ENCODE peak calls at places on chromosomes 3 and 15, in four cellular contexts. X, H, I and J are unnamed samples.

GRCh38 chr3:22269827-22270226 is 518.8 kb upstream of the ZNF385D start:
- DNase-seq in I (no peak), H (no peak), X (peak), J (no peak)

GRCh38 chr15:48318131-48318530 is 13.1 kb upstream of the DUT start:
- DNase-seq in H (no peak), X (no peak), I (no peak), J (no peak)

GRCh38 chr3:108006077-108006675 is 84.7 kb downstream of the CD47 start:
- DNase-seq in X (no peak), I (peak), H (peak), J (no peak)

GRCh38 chr3:174441588-174442316 is 417.4 kb upstream of the NAALADL2 start:
- DNase-seq in H (no peak), X (no peak), I (no peak), J (no peak)

GRCh38 chr3:9891072-9891622 is 737 bp downstream of the JAGN1 start:
- DNase-seq in H (no peak), X (no peak), I (no peak), J (no peak)

GRCh38 chr15:29183071-29183831 is 86.4 kb downstream of the NSMCE3 start:
- DNase-seq in I (no peak), H (no peak), X (peak), J (no peak)

GRCh38 chr3:119297169-119297568 is 3.0 kb downstream of the ARHGAP31 start:
- DNase-seq in I (peak), H (no peak), X (peak), J (no peak)

GRCh38 chr3:177341766-177342165 is 144.5 kb upstream of the TBL1XR1 start:
- DNase-seq in I (no peak), H (no peak), X (no peak), J (no peak)

GRCh38 chr3:49015072-49015471 is 3.3 kb downstream of the DALRD3 start:
- DNase-seq in H (no peak), I (no peak), X (no peak), J (no peak)

GRCh38 chr3:49015765-49016164 is 2.6 kb downstream of the DALRD3 start:
- DNase-seq in X (no peak), I (no peak), H (no peak), J (no peak)

GRCh38 chr3:49012441-49013017 is 5.3 kb downstream of the WDR6 start:
- DNase-seq in X (no peak), H (no peak), I (no peak), J (no peak)

GRCh38 chr3:49013113-49013737 is 5.2 kb downstream of the DALRD3 start:
- DNase-seq in X (no peak), I (no peak), H (no peak), J (no peak)

GRCh38 chr3:49013738-49014660 is 4.4 kb downstream of the DALRD3 start:
- DNase-seq in H (peak), X (no peak), I (no peak), J (peak)
- TF ChIP-seq CTCF in H (peak), X (peak), I (peak), J (peak)

GRCh38 chr3:126475411-126476114 is at the start of gene ZXDC:
- DNase-seq in I (peak), H (peak), X (peak), J (peak)
- TF ChIP-seq CTCF in I (peak), H (no peak), X (peak), J (peak)

DNA sequence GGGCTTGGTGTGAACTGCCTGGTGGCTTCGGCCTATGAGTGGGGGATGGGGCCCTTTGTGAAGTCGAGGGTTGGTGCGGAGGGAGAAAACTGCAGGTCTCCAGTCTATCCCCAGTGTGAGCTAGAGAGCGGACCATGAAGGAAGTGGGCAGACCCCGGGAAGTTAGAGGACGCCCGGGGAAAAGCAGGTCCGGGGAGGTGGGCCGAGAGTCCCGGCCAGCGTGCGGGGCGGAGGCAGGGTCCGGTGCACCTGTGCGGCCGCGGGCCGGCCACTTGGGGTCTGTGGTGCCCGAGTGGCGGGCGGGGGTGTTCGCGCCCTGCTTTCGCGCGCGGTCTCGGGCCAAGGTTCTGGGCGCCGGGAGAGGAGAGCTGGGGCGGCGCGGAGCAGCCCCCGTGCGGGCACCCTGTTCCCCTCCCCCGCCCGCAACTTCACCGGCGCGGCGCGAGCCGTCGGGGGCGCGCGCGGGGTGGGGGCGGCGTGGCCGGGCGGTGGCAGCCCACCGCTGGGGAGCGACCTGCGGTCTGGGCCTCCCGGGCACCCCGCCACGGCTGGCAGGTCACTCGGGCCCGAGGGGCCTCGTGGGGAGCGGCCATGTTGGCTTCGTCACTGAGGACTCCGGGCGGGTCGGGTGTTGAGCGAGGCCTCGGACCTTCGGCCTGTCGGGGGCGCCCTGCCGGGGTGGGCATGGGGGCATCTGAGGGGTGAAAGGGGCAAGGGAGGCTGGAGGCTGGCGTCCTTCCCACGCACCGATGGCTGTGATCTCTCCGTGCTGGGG is 4.8 kb downstream of the UBE2E1 start:
- DNase-seq in X (no peak), I (peak), H (peak), J (peak)
- TF ChIP-seq CTCF in X (peak), I (peak), H (no peak), J (no peak)

DNA sequence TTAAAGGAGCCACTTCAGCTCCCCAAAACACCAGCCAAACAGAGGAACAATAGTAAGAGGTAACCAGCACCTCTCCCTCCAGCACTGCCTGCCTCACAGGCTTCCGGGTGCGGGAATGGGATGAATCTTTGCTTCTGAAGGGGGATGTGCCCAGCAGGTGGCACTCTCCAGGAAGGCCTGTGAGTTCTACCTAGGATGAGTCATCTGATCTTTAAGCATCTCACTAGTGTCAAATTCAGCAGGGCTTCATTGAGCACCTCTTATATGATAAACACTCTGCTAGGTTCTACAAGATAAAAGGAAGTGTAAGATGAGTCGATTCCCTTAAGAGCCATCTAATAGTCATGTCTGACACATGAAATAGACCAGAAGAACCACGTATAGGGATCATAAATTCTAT is 237.4 kb upstream of the UMPS start:
- DNase-seq in X (no peak), H (peak), I (peak), J (peak)
- TF ChIP-seq CTCF in X (peak), H (peak), I (peak), J (no peak)

GRCh38 chr3:77967621-77968020 is 927.7 kb downstream of the ROBO2 start:
- DNase-seq in H (no peak), I (no peak), X (no peak), J (no peak)
- TF ChIP-seq CTCF in H (no peak), I (no peak), X (no peak), J (no peak)